ENCODE peak calls at places on chromosome 16, in five cellular contexts. I, A, D, J and P are unnamed samples.

GRCh38 chr16:84650062-84650991 is 2.0 kb downstream of the KLHL36 start:
- DNase-seq in I (no peak), A (no peak), D (no peak), J (peak; percentile 27), P (no peak)

GRCh38 chr16:1180772-1181714 is 28.1 kb downstream of the CACNA1H start:
- DNase-seq in I (peak; percentile 84), A (no peak), D (no peak), J (peak; percentile 73), P (no peak)

GRCh38 chr16:83137326-83137770 is 510.6 kb downstream of the CDH13 start:
- DNase-seq in I (no peak), A (peak; percentile 27), D (peak; percentile 2), J (peak; percentile 63), P (no peak)

GRCh38 chr16:35173295-35173694 is 1713.9 kb downstream of the TP53TG3F start:
- DNase-seq in I (no peak), A (no peak), D (no peak), J (no peak), P (no peak)

GRCh38 chr16:87062569-87063442 is 254.4 kb downstream of the C16orf95 start:
- DNase-seq in I (peak; percentile 82), A (peak; percentile 61), D (peak; percentile 33), J (peak; percentile 94), P (peak; percentile 29)

GRCh38 chr16:1772362-1772907 is at the start of gene EME2:
- DNase-seq in I (no peak), A (peak; percentile 59), D (peak; percentile 37), J (peak; percentile 54), P (peak; percentile 55)

GRCh38 chr16:77869997-77870813 is 81.8 kb downstream of the VAT1L start:
- DNase-seq in I (no peak), A (peak; percentile 66), D (no peak), J (no peak), P (no peak)

GRCh38 chr16:86061318-86061695 is 162.3 kb downstream of the IRF8 start:
- DNase-seq in I (no peak), A (no peak), D (no peak), J (no peak), P (no peak)

GRCh38 chr16:77221482-77221881 is 22.3 kb downstream of the SYCE1L start:
- DNase-seq in I (no peak), A (no peak), D (no peak), J (no peak), P (no peak)

GRCh38 chr16:15810411-15810810 is 46.4 kb downstream of the MYH11 start:
- DNase-seq in I (no peak), A (no peak), D (no peak), J (no peak), P (no peak)

GRCh38 chr16:80704751-80705150 is 99.6 kb downstream of the CDYL2 start:
- DNase-seq in I (no peak), A (no peak), D (no peak), J (no peak), P (no peak)

GRCh38 chr16:15899538-15900100 is 11.2 kb upstream of the CEP20 start:
- DNase-seq in I (no peak), A (peak; percentile 45), D (peak; percentile 94), J (no peak), P (peak; percentile 69)

GRCh38 chr16:14354561-14355351 is 275.3 kb downstream of the PARN start:
- DNase-seq in I (no peak), A (no peak), D (no peak), J (no peak), P (peak; percentile 86)

GRCh38 chr16:21277045-21277926 is 804 bp downstream of the CRYM start:
- DNase-seq in I (no peak), A (no peak), D (no peak), J (no peak), P (no peak)

GRCh38 chr16:21276090-21276489 is 2.0 kb downstream of the CRYM start:
- DNase-seq in I (no peak), A (no peak), D (no peak), J (no peak), P (no peak)

GRCh38 chr16:21281698-21282389 is 3.8 kb upstream of the CRYM start:
- DNase-seq in I (no peak), A (no peak), D (no peak), J (no peak), P (no peak)

GRCh38 chr16:21277927-21278706 is at the start of gene CRYM:
- DNase-seq in I (peak; percentile 79), A (peak; percentile 83), D (peak; percentile 45), J (peak; percentile 88), P (peak; percentile 56)

GRCh38 chr16:21279501-21279900 is 1.4 kb upstream of the CRYM start:
- DNase-seq in I (no peak), A (no peak), D (no peak), J (no peak), P (no peak)
- H3K27me3 ChIP-seq in I (peaks cover 64% of the 10 kb centered on the region), A (peaks cover 11% of the 10 kb centered on the region), D (peaks cover 78% of the 10 kb centered on the region), J (peaks cover 75% of the 10 kb centered on the region), P (no peaks in the 10 kb centered on the region)

GRCh38 chr16:31390504-31391043 is 2.6 kb upstream of the ITGAD start:
- DNase-seq in I (no peak), A (no peak), D (no peak), J (no peak), P (no peak)

GRCh38 chr16:31388535-31388934 is 4.6 kb upstream of the ITGAD start:
- DNase-seq in I (no peak), A (no peak), D (no peak), J (no peak), P (no peak)

GRCh38 chr16:31382485-31383161 is 10.5 kb upstream of the ITGAD start:
- DNase-seq in I (peak; percentile 86), A (peak; percentile 59), D (peak; percentile 77), J (peak; percentile 86), P (peak; percentile 52)

GRCh38 chr16:31385680-31386079 is 7.5 kb upstream of the ITGAD start:
- DNase-seq in I (no peak), A (no peak), D (peak; percentile 54), J (no peak), P (no peak)

GRCh38 chr16:31386157-31386984 is 6.8 kb upstream of the ITGAD start:
- DNase-seq in I (no peak), A (no peak), D (peak; percentile 65), J (no peak), P (no peak)
- H3K4me3 ChIP-seq in I (no peak overlapping the region), A (no peak overlapping the region), D (no peak overlapping the region), J (no peak overlapping the region), P (no peak overlapping the region)

DNA sequence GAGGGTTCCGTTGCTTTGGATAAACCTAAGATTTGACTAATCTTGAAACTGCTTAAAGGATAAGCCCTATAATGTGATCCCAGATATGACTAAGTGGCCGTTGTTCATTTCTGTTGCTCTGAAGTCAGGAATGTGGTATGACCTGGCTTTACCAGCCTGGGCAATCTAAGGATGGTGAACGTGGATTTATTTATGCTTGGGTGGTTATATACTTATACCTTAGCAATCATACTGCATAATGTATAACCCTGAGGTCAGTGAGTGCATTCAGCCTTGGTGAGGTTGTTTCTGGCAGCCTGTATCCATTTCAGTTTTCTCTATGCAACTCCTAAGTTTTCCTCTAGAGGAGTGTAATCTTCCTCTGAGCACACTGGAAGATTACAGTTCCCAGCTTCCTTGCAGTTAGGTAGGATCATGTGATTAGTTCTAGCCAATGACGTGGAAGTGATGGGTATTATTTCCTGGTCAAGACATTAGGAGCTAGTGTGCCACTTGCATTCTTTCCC is 41.9 kb downstream of the FTO start:
- DNase-seq in I (no peak), A (no peak), D (peak; percentile 39), J (no peak), P (no peak)
- TF ChIP-seq CTCF in I (no peak), A (no peak), D (peak; percentile 25), J (no peak), P (no peak)

GRCh38 chr16:88936008-88936912 is 40.7 kb downstream of the CBFA2T3 start:
- DNase-seq in I (peak; percentile 82), A (peak; percentile 75), D (peak; percentile 80), J (no peak), P (no peak)
- H3K27me3 ChIP-seq in I (peaks cover 10% of the 10 kb centered on the region), A (peaks cover 22% of the 10 kb centered on the region), D (no peaks in the 10 kb centered on the region), J (peaks cover 45% of the 10 kb centered on the region), P (no peaks in the 10 kb centered on the region)

GRCh38 chr16:12538667-12539081 is 265.0 kb downstream of the CPPED1 start:
- DNase-seq in I (no peak), A (no peak), D (no peak), J (no peak), P (no peak)
- H3K4me3 ChIP-seq in I (no peak overlapping the region), A (no peak overlapping the region), D (no peak overlapping the region), J (no peak overlapping the region), P (no peak overlapping the region)

GRCh38 chr16:67926181-67926742 is 5.4 kb downstream of the CTRL start:
- DNase-seq in I (no peak), A (no peak), D (no peak), J (no peak), P (no peak)
- TF ChIP-seq CTCF in I (no peak), A (no peak), D (no peak), J (peak; percentile 7), P (no peak)

DNA sequence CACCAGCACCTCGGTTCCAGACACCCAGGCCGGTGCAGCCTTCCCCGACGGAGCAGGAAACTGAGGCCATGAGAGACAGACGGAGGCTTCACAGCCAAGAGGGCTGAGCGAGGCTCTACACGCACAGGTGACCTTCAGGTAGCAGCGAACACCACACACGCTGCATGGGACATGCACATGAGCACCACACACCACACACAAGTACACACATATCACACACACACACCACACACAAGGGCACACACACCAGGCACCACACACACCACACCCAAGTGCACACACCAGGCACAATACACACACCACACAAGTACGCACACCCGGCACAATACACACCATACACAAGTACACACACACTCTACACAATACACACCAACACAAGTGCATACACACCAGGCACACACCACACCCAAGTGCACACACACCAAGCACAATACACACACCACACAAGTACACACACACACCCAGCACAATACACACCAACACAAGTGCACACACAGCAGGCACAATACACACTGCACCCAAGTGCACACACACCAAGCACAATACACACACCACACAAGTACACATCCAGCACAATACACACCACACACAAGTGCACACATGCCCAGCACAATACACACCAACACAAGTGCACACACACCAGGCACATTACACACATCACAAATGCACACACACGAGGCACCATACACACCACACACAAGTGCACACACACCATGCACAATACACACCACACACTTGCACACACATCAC is 33.4 kb upstream of the ZNF469 start:
- DNase-seq in I (peak; percentile 4), A (no peak), D (no peak), J (no peak), P (no peak)
- H3K27me3 ChIP-seq in I (no peaks in the 10 kb centered on the region), A (no peaks in the 10 kb centered on the region), D (no peaks in the 10 kb centered on the region), J (no peaks in the 10 kb centered on the region), P (no peaks in the 10 kb centered on the region)

GRCh38 chr16:67661864-67662652 is 1.3 kb downstream of the PARD6A start:
- DNase-seq in I (no peak), A (no peak), D (no peak), J (no peak), P (no peak)
- H3K4me3 ChIP-seq in I (no peak overlapping the region), A (no peak overlapping the region), D (no peak overlapping the region), J (peak overlapping the region; percentile 77), P (no peak overlapping the region)